ENCODE peak calls at places on chromosome 21, in six cellular contexts. R is left ventricle myocardium inferior, V is esophagus muscularis mucosa, Y is tibial nerve, F is IMR-90, P is pancreas. G is an unnamed sample. For H3K36me3 and H3K4me1, the result is how much of the 10 kb centered on the place peaks cover.

GRCh38 chr21:35585878-35586277 is 474.4 kb downstream of the SETD4 start:
- DNase-seq in P (no peak), V (no peak), R (no peak), F (no peak), Y (no peak), G (no peak)

GRCh38 chr21:33963848-33964555 is 48.4 kb upstream of the ATP5PO start:
- DNase-seq in R (no peak), V (peak), F (no peak), P (no peak), Y (no peak), G (no peak)

GRCh38 chr21:41425954-41426655 is at the start of gene MX1:
- DNase-seq in R (peak), F (peak), Y (peak), V (peak), P (peak), G (peak)

GRCh38 chr21:35075546-35075945 is 26.4 kb upstream of the RUNX1 start:
- DNase-seq in Y (no peak), V (no peak), F (peak), P (no peak), R (no peak), G (peak)

GRCh38 chr21:14825405-14826032 is 239.3 kb downstream of the NRIP1 start:
- DNase-seq in F (no peak), V (no peak), R (no peak), Y (no peak), P (no peak), G (no peak)

GRCh38 chr21:23543334-23543733 is 2063.9 kb downstream of the MRPL39 start:
- DNase-seq in Y (no peak), P (no peak), F (no peak), R (peak), V (no peak), G (peak)

GRCh38 chr21:18249542-18250152 is 5.0 kb downstream of the CHODL start:
- DNase-seq in V (no peak), Y (no peak), P (no peak), R (no peak), F (no peak), G (no peak)

GRCh38 chr21:35256468-35256988 is 207.4 kb upstream of the RUNX1 start:
- DNase-seq in V (peak), P (peak), F (peak), Y (peak), R (peak), G (peak)

GRCh38 chr21:36008505-36008904 is 51.8 kb downstream of the SETD4 start:
- DNase-seq in R (no peak), V (no peak), F (no peak), P (no peak), Y (no peak), G (no peak)

GRCh38 chr21:15084668-15085067 is 19.9 kb upstream of the NRIP1 start:
- DNase-seq in P (no peak), V (no peak), Y (no peak), R (no peak), F (no peak), G (no peak)

GRCh38 chr21:41439245-41439644 is 13.2 kb downstream of the MX1 start:
- DNase-seq in F (peak), P (no peak), V (no peak), R (no peak), Y (no peak), G (no peak)

GRCh38 chr21:34630536-34631143 is 15.7 kb upstream of the RCAN1 start:
- DNase-seq in V (no peak), Y (no peak), F (peak), P (no peak), R (no peak), G (peak)

GRCh38 chr21:28743723-28744122 is 249.0 kb downstream of the LTN1 start:
- DNase-seq in F (no peak), R (no peak), P (no peak), Y (no peak), V (no peak), G (no peak)

GRCh38 chr21:42256316-42256715 is 37.4 kb downstream of the ABCG1 start:
- DNase-seq in R (no peak), Y (no peak), V (no peak), P (no peak), F (no peak), G (no peak)

GRCh38 chr21:33394260-33394659 is 9.0 kb upstream of the IFNGR2 start:
- DNase-seq in R (no peak), Y (no peak), P (no peak), F (no peak), V (no peak), G (peak)

GRCh38 chr21:42027804-42028753 is 17.9 kb upstream of the ZBTB21 start:
- DNase-seq in R (no peak), Y (no peak), F (no peak), P (no peak), V (no peak), G (no peak)

GRCh38 chr21:34908424-34909055 is 140.6 kb downstream of the RUNX1 start:
- DNase-seq in R (no peak), F (no peak), V (no peak), P (no peak), Y (no peak), G (no peak)

GRCh38 chr21:31185663-31186062 is 147.4 kb upstream of the KRTAP19-8 start:
- DNase-seq in R (no peak), V (no peak), F (no peak), Y (no peak), P (no peak), G (no peak)

GRCh38 chr21:46489800-46490199 is 31.1 kb downstream of the DIP2A start:
- DNase-seq in R (no peak), P (no peak), V (no peak), Y (no peak), F (no peak), G (no peak)
- H3K36me3 ChIP-seq in R (half or more), P (under half), V (under half), Y (under half), F (under half), G (under half)

GRCh38 chr21:43347461-43347860 is 79.5 kb downstream of the SIK1 start:
- DNase-seq in P (no peak), F (no peak), Y (no peak), V (no peak), R (no peak), G (no peak)

GRCh38 chr21:43347864-43348766 is 78.8 kb downstream of the SIK1 start:
- DNase-seq in V (no peak), F (no peak), Y (no peak), P (no peak), R (no peak), G (no peak)

GRCh38 chr21:43345046-43345745 is 81.7 kb downstream of the SIK1 start:
- DNase-seq in V (no peak), P (no peak), F (no peak), R (no peak), Y (no peak), G (no peak)

GRCh38 chr21:43345746-43346409 is 81.1 kb downstream of the SIK1 start:
- DNase-seq in P (no peak), Y (no peak), F (peak), V (no peak), R (no peak), G (no peak)

DNA sequence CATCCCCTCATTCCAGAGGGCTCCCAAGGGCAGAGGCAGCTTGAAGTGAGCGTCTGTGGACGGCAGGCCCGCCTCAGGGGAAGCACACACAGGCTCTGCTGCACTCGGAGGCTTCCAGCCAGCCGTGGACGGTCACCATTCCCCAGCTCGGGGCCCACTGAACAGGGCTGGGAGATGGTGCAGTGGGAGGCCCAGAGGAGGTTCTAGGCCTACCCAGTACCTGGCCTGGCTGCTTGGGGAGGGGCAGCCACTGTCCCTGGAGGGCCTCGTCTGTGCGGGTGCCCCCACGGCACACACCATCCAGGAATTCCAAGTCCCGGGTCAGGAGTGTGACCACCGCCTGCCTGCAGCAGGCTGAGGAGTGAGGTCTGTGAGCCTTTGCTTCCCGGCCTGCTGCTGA is 80.4 kb downstream of the SIK1 start:
- DNase-seq in F (no peak), R (no peak), Y (no peak), V (no peak), P (no peak), G (no peak)
- H3K4me1 ChIP-seq in F (under half), R (under half), Y (under half), V (under half), P (under half), G (under half)

GRCh38 chr21:43613755-43614638 is 45.3 kb downstream of the HSF2BP start:
- DNase-seq in V (no peak), P (no peak), R (no peak), Y (no peak), F (peak), G (no peak)

GRCh38 chr21:43608225-43608624 is 51.1 kb downstream of the HSF2BP start:
- DNase-seq in P (no peak), Y (no peak), F (peak), R (no peak), V (no peak), G (no peak)

GRCh38 chr21:43609501-43610340 is 49.6 kb downstream of the HSF2BP start:
- DNase-seq in Y (no peak), V (no peak), F (peak), P (no peak), R (no peak), G (peak)

GRCh38 chr21:43608664-43609063 is 50.6 kb downstream of the HSF2BP start:
- DNase-seq in Y (no peak), F (no peak), P (no peak), V (no peak), R (no peak), G (no peak)

DNA sequence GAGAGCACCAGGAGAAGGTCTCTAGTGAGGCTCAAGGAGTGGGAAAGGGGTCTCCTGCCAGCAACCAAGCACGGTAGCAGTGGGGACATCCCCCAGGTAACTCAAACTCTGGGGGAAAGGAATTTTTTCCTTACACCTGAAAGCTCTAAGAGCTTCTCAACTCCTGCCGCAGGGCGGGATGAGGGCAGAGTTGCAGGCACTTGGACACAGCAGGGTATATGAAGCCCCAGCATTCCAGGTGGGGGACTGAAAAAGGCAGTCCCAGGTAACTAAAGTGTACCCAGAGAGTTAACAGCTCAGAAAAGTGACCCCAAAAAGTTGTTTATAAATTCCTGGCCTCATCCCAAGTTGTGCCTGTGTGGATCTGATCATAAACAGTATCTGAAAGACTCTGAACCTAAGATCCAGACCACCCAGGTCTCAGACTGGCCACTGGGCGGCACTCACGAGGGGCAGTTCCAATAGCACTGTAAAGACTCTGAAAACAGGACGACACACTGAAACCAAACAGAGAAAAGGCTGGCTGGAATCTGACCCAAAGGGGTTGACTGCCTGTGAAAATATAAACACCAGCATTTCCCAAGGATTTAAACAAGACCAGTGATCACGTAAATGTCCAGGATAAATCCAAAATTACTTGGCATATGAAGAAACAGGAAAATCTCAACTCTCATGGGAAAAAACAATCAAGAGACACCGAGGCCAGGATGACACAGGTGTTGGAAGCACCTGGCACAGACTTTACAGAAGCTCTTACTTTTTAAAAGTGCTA is 47.5 kb downstream of the HSF2BP start:
- DNase-seq in F (peak), V (no peak), Y (peak), P (peak), R (peak), G (peak)
- TF ChIP-seq CTCF in F (peak), V (peak), Y (peak), P (peak), R (peak), G (peak)

GRCh38 chr21:39209334-39209688 is 26.1 kb upstream of the PSMG1 start:
- DNase-seq in R (no peak), V (no peak), F (no peak), P (no peak), Y (no peak), G (no peak)

GRCh38 chr21:39204134-39204533 is 20.9 kb upstream of the PSMG1 start:
- DNase-seq in P (no peak), V (no peak), Y (no peak), F (no peak), R (no peak), G (no peak)

GRCh38 chr21:39208624-39209333 is 25.5 kb upstream of the PSMG1 start:
- DNase-seq in R (no peak), V (no peak), Y (no peak), P (no peak), F (peak), G (no peak)
- H3K36me3 ChIP-seq in R (half or more), V (half or more), Y (under half), P (under half), F (under half), G (under half)

GRCh38 chr21:45289134-45289533 is 1.4 kb upstream of the POFUT2 start:
- DNase-seq in V (no peak), F (no peak), R (no peak), Y (no peak), P (no peak), G (no peak)

GRCh38 chr21:45288441-45288841 is 746 bp upstream of the POFUT2 start:
- DNase-seq in R (no peak), F (no peak), P (no peak), V (no peak), Y (no peak), G (peak)

GRCh38 chr21:45286671-45287437 is 841 bp downstream of the POFUT2 start:
- DNase-seq in Y (peak), V (no peak), P (no peak), F (peak), R (peak), G (no peak)

GRCh38 chr21:45289655-45290515 is 2.2 kb upstream of the POFUT2 start:
- DNase-seq in V (no peak), P (no peak), R (no peak), F (peak), Y (peak), G (peak)

DNA sequence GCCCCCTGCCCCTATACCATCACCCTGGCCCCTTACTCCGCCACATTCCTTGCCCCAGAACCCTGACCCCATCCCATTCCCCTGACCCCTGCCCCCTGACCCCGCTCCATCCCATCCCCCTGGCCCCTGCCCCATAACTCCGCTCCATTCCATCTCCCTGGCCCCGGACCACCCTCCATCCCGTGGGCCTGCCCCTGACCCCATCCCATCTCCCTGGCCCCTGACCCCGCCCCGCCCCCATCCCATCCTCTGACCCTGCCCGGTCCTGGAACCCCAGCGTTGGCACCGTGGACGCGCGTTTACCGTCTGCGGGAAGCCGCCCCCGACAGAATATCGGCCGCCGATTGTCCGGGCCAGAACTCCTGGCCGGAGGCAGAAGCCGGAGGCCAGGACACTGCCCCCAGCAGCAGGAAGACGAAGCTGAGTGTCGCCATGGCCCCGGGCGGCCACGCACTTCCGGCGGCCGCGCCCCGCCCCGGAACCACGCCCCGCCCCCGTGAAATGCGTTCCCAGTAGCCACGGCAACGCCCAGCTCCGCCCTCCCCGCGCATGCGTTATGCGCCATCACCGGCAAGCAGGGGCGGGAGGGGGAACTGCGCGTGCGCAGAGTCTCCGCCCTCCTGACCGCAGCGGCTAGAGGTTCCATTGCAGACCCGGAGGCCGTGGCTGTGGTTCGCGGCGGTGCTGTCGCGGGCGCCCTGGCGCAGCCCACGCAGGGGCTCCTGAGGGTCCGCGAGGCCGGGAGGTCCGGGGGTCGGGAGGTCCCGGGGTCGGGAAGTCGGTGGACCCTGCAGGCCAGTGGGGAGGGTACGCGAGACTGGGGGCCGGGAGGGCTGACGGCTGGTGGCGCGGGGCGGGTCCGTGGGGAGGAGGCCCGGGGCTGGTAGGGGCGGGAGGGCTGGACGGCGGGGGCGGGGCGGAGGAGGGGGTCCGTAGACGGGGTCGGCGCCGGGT is at the start of gene POFUT2:
- DNase-seq in P (peak), Y (peak), V (peak), R (peak), F (peak), G (peak)
- H3K4me1 ChIP-seq in P (under half), Y (under half), V (under half), R (under half), F (under half), G (under half)

GRCh38 chr21:45128613-45129226 is 54.3 kb downstream of the ADARB1 start:
- DNase-seq in R (peak), F (peak), Y (peak), V (no peak), P (peak), G (peak)
- TF ChIP-seq CTCF in R (peak), F (peak), Y (peak), V (peak), P (peak), G (peak)